ENCODE peak calls at places on chromosomes 1 and 21, in ten cellular contexts. Z is mesothelial cell of epicardium, P is NCI-H446 treated with DMSO at 0.1 percent for 48 hours, J is GM10248, A is SJSA1, L is HCEC 1CT, U is neural progenitor cell, M is C1 segment of cervical spinal cord, B is astrocyte of the spinal cord, R is left ventricle myocardium superior. I is an unnamed sample.

GRCh38 chr1:172638885-172639831 is 19.7 kb upstream of the FASLG start:
- DNase-seq in Z (no peak), P (no peak), J (peak; percentile 49), A (peak; percentile 72), L (peak; percentile 95), U (no peak), M (no peak), B (peak; percentile 96), R (no peak), I (peak; percentile 88)

GRCh38 chr1:32394890-32395415 is 712 bp upstream of the BSDC1 start:
- DNase-seq in Z (no peak), P (no peak), J (no peak), A (no peak), L (peak; percentile 6), U (no peak), M (no peak), B (no peak), R (no peak), I (peak; percentile 37)

GRCh38 chr1:204419064-204419403 is 7.4 kb upstream of the PPP1R15B start:
- DNase-seq in Z (no peak), P (peak; percentile 28), J (no peak), A (no peak), L (peak; percentile 32), U (no peak), M (no peak), B (no peak), R (no peak), I (no peak)

GRCh38 chr21:42671778-42672593 is 18.6 kb downstream of the PDE9A start:
- DNase-seq in Z (no peak), P (no peak), J (no peak), A (peak; percentile 64), L (no peak), U (no peak), M (no peak), B (peak; percentile 41), R (no peak), I (no peak)

GRCh38 chr1:232684331-232685105 is 54.6 kb upstream of the SIPA1L2 start:
- DNase-seq in Z (no peak), P (no peak), J (no peak), A (no peak), L (no peak), U (no peak), M (no peak), B (peak; percentile 58), R (no peak), I (no peak)

GRCh38 chr1:200558866-200559459 is 61.6 kb downstream of the KIF14 start:
- DNase-seq in Z (no peak), P (no peak), J (peak; percentile 46), A (no peak), L (peak; percentile 55), U (peak; percentile 23), M (no peak), B (peak; percentile 66), R (no peak), I (peak; percentile 77)

GRCh38 chr1:175818929-175819328 is 75.5 kb upstream of the TNR start:
- DNase-seq in Z (no peak), P (no peak), J (no peak), A (no peak), L (no peak), U (no peak), M (no peak), B (no peak), R (no peak), I (no peak)

GRCh38 chr21:46420241-46421190 is 38.2 kb upstream of the DIP2A start:
- DNase-seq in Z (no peak), P (no peak), J (no peak), A (no peak), L (no peak), U (no peak), M (no peak), B (no peak), R (peak; percentile 6), I (no peak)

GRCh38 chr1:204029016-204029415 is 43.9 kb upstream of the SOX13 start:
- DNase-seq in Z (no peak), P (no peak), J (no peak), A (no peak), L (no peak), U (no peak), M (no peak), B (no peak), R (no peak), I (no peak)

GRCh38 chr1:16048573-16049189 is 5.1 kb downstream of the CLCNKB start:
- DNase-seq in Z (peak; percentile 86), P (no peak), J (no peak), A (no peak), L (no peak), U (peak; percentile 95), M (no peak), B (peak; percentile 31), R (peak; percentile 73), I (no peak)

GRCh38 chr1:2543543-2544092 is 12.6 kb upstream of the TNFRSF14 start:
- DNase-seq in Z (no peak), P (no peak), J (no peak), A (no peak), L (no peak), U (peak; percentile 90), M (peak; percentile 38), B (peak; percentile 50), R (peak; percentile 38), I (no peak)

GRCh38 chr1:231354330-231355020 is 16.4 kb downstream of the SPRTN start:
- DNase-seq in Z (no peak), P (no peak), J (no peak), A (no peak), L (no peak), U (no peak), M (no peak), B (peak; percentile 12), R (no peak), I (no peak)

GRCh38 chr1:156204686-156205085 is 8.1 kb upstream of the PMF1 start:
- DNase-seq in Z (no peak), P (no peak), J (no peak), A (no peak), L (no peak), U (no peak), M (no peak), B (no peak), R (no peak), I (no peak)

GRCh38 chr21:31660134-31660565 is 657 bp downstream of the SOD1 start:
- DNase-seq in Z (peak; percentile 58), P (no peak), J (peak; percentile 46), A (peak; percentile 51), L (peak; percentile 26), U (peak; percentile 72), M (peak; percentile 61), B (peak; percentile 31), R (no peak), I (peak; percentile 35)

GRCh38 chr1:213374369-213374768 is 323.3 kb downstream of the RPS6KC1 start:
- DNase-seq in Z (peak; percentile 84), P (peak; percentile 36), J (peak; percentile 69), A (peak; percentile 68), L (peak; percentile 24), U (peak; percentile 87), M (peak; percentile 15), B (peak; percentile 56), R (peak; percentile 67), I (peak; percentile 53)

GRCh38 chr1:219277304-219277840 is 103.7 kb downstream of the LYPLAL1 start:
- DNase-seq in Z (no peak), P (no peak), J (no peak), A (no peak), L (no peak), U (no peak), M (no peak), B (no peak), R (no peak), I (no peak)

GRCh38 chr1:86866665-86867064 is 47.3 kb downstream of the SELENOF start:
- DNase-seq in Z (no peak), P (no peak), J (no peak), A (no peak), L (peak; percentile 79), U (no peak), M (no peak), B (peak; percentile 37), R (no peak), I (no peak)

GRCh38 chr21:31756787-31757186 is 24.9 kb upstream of the SCAF4 start:
- DNase-seq in Z (no peak), P (no peak), J (no peak), A (no peak), L (no peak), U (no peak), M (no peak), B (no peak), R (no peak), I (no peak)

GRCh38 chr21:44420416-44421205 is 34.7 kb upstream of the LRRC3 start:
- DNase-seq in Z (peak; percentile 28), P (no peak), J (no peak), A (peak; percentile 28), L (no peak), U (no peak), M (no peak), B (no peak), R (peak; percentile 7), I (no peak)

GRCh38 chr1:9942399-9942938 is 722 bp downstream of the LZIC start:
- DNase-seq in Z (no peak), P (peak; percentile 49), J (peak; percentile 66), A (no peak), L (peak; percentile 54), U (peak; percentile 61), M (no peak), B (peak; percentile 68), R (no peak), I (peak; percentile 78)

I was measured in RKO.